ENCODE peak calls at places on chromosomes 11 and 22, in five cellular contexts. M is NCI-H748 treated with DMSO at 0.1 percent for 48 hours, K is hypothalamus, S is Daoy, I is NCI-H2081. R is an unnamed sample.

GRCh38 chr11:28981331-28981865 is 873.2 kb downstream of the METTL15 start:
- DNase-seq in M (peak; percentile 72), K (no peak), S (no peak), I (no peak), R (no peak)

GRCh38 chr22:39090426-39091064 is 6.5 kb upstream of the APOBEC3H start:
- DNase-seq in M (no peak), K (no peak), S (peak; percentile 64), I (no peak), R (no peak)

GRCh38 chr22:23831261-23831660 is 7.5 kb downstream of the DERL3 start:
- DNase-seq in M (no peak), K (no peak), S (no peak), I (no peak), R (no peak)

GRCh38 chr11:59172345-59173079 is 580 bp downstream of the DTX4 start:
- DNase-seq in M (no peak), K (no peak), S (no peak), I (no peak), R (peak; percentile 59)

GRCh38 chr22:45709866-45710265 is 38.2 kb downstream of the ATXN10 start:
- DNase-seq in M (no peak), K (no peak), S (peak; percentile 34), I (no peak), R (no peak)

GRCh38 chr11:29507381-29507780 is 509.4 kb downstream of the KCNA4 start:
- DNase-seq in M (no peak), K (no peak), S (no peak), I (no peak), R (no peak)

GRCh38 chr22:46735747-46736608 is 2.1 kb downstream of the CERK start:
- DNase-seq in M (no peak), K (no peak), S (no peak), I (no peak), R (no peak)

GRCh38 chr11:34305095-34305692 is 52.6 kb downstream of the ABTB2 start:
- DNase-seq in M (no peak), K (no peak), S (peak; percentile 39), I (no peak), R (no peak)

GRCh38 chr11:125992893-125993292 is 47.0 kb downstream of the VSIG10L2 start:
- DNase-seq in M (no peak), K (no peak), S (no peak), I (no peak), R (no peak)

GRCh38 chr11:39304586-39304985 is 2154.9 kb downstream of the LRRC4C start:
- DNase-seq in M (no peak), K (no peak), S (peak; percentile 0), I (no peak), R (no peak)

GRCh38 chr11:65557280-65558001 is 718 bp downstream of the LTBP3 start:
- DNase-seq in M (no peak), K (no peak), S (peak; percentile 36), I (no peak), R (peak; percentile 54)

GRCh38 chr11:106021181-106021966 is 666 bp downstream of the MSANTD4 start:
- DNase-seq in M (no peak), K (no peak), S (no peak), I (no peak), R (no peak)

GRCh38 chr11:22169833-22170232 is 23.1 kb upstream of the ANO5 start:
- DNase-seq in M (peak; percentile 21), K (no peak), S (no peak), I (no peak), R (no peak)

GRCh38 chr11:113681711-113682410 is 24.2 kb downstream of the TMPRSS5 start:
- DNase-seq in M (no peak), K (no peak), S (peak; percentile 37), I (peak; percentile 22), R (no peak)

GRCh38 chr11:65423516-65424199 is 1.1 kb downstream of the NEAT1 start:
- DNase-seq in M (no peak), K (no peak), S (no peak), I (no peak), R (peak; percentile 50)

GRCh38 chr11:7143908-7144307 is 55.1 kb downstream of the RBMXL2 start:
- DNase-seq in M (no peak), K (no peak), S (peak; percentile 11), I (no peak), R (no peak)

GRCh38 chr11:134975866-134976265 is 563.8 kb upstream of the B3GAT1 start:
- DNase-seq in M (no peak), K (no peak), S (no peak), I (no peak), R (no peak)

GRCh38 chr11:112321521-112322172 is 61.0 kb upstream of the PLET1 start:
- DNase-seq in M (peak; percentile 65), K (no peak), S (peak; percentile 88), I (peak; percentile 95), R (peak; percentile 28)

GRCh38 chr11:117584056-117584830 is 212.8 kb downstream of the DSCAML1 start:
- DNase-seq in M (no peak), K (no peak), S (peak; percentile 42), I (no peak), R (no peak)

GRCh38 chr11:94452988-94453387 is 40.7 kb downstream of the MRE11 start:
- DNase-seq in M (no peak), K (no peak), S (no peak), I (no peak), R (no peak)

GRCh38 chr11:20399498-20399897 is 12.0 kb downstream of the PRMT3 start:
- DNase-seq in M (no peak), K (no peak), S (no peak), I (no peak), R (no peak)

R was measured in ovary.